ENCODE peak calls at places on chromosomes 13 and 19, in six cellular contexts. B is iris pigment epithelial cell; E is Caco-2; U is colonic mucosa; W is GM04503; T is effector memory CD4-positive, alpha-beta T cell. X is an unnamed sample.

GRCh38 chr19:15897026-15897737 is 692 bp downstream of the CYP4F2 start:
- DNase-seq in E (no peak), B (no peak), W (no peak), T (no peak), U (no peak), X (no peak)

GRCh38 chr13:88124142-88124541 is 453.0 kb downstream of the SLITRK5 start:
- DNase-seq in B (no peak), T (no peak), U (no peak), W (no peak), E (no peak), X (no peak)

GRCh38 chr13:99610702-99611289 is 109.5 kb downstream of the TM9SF2 start:
- DNase-seq in E (no peak), W (no peak), B (no peak), T (no peak), U (no peak), X (no peak)

GRCh38 chr19:33208371-33208770 is 14.2 kb downstream of the LRP3 start:
- DNase-seq in T (no peak), W (no peak), U (no peak), E (no peak), B (no peak), X (no peak)

GRCh38 chr19:4229179-4229931 is at the start of gene EBI3:
- DNase-seq in W (no peak), E (peak; percentile 79), U (no peak), T (no peak), B (peak; percentile 78), X (peak; percentile 63)

GRCh38 chr13:59269476-59269875 is 894.3 kb downstream of the DIAPH3 start:
- DNase-seq in B (peak; percentile 87), W (no peak), U (no peak), T (no peak), E (no peak), X (peak; percentile 89)

GRCh38 chr13:23588576-23589141 is 18.4 kb downstream of the TNFRSF19 start:
- DNase-seq in W (no peak), T (no peak), E (no peak), B (no peak), U (no peak), X (no peak)

GRCh38 chr13:76696370-76696769 is 189.8 kb downstream of the KCTD12 start:
- DNase-seq in B (peak; percentile 38), W (peak; percentile 27), E (peak; percentile 59), T (no peak), U (no peak), X (peak; percentile 42)

GRCh38 chr13:37412271-37412683 is 186.3 kb downstream of the POSTN start:
- DNase-seq in E (no peak), U (no peak), T (no peak), W (no peak), B (peak; percentile 63), X (peak; percentile 18)

GRCh38 chr13:114096031-114096485 is 36.4 kb downstream of the RASA3 start:
- DNase-seq in B (no peak), T (no peak), W (no peak), U (no peak), E (peak; percentile 18), X (no peak)

GRCh38 chr19:52566588-52566987 is 3.5 kb upstream of the ZNF701 start:
- DNase-seq in W (no peak), E (no peak), B (peak; percentile 89), T (no peak), U (no peak), X (peak; percentile 20)

GRCh38 chr13:97298816-97299215 is 76.7 kb downstream of the MBNL2 start:
- DNase-seq in E (no peak), W (no peak), U (no peak), T (no peak), B (no peak), X (no peak)

GRCh38 chr19:39602224-39602623 is at the start of gene LGALS13:
- DNase-seq in E (no peak), T (no peak), B (no peak), W (no peak), U (no peak), X (no peak)

GRCh38 chr19:39845621-39846175 is 481 bp downstream of the FBL start:
- DNase-seq in W (no peak), B (no peak), U (no peak), E (no peak), T (no peak), X (no peak)

GRCh38 chr13:66634384-66634783 is 595.8 kb downstream of the PCDH9 start:
- DNase-seq in T (no peak), E (no peak), B (peak; percentile 47), W (no peak), U (no peak), X (peak; percentile 39)

GRCh38 chr13:112105244-112105681 is 38.3 kb downstream of the SOX1 start:
- DNase-seq in E (no peak), U (no peak), B (no peak), T (no peak), W (no peak), X (no peak)

GRCh38 chr13:30654430-30654829 is 36.7 kb downstream of the USPL1 start:
- DNase-seq in W (no peak), T (peak; percentile 9), E (no peak), U (no peak), B (no peak), X (no peak)

GRCh38 chr19:53962887-53963435 is at the start of gene CACNG8:
- DNase-seq in U (no peak), T (no peak), E (no peak), B (no peak), W (no peak), X (no peak)